ENCODE peak calls at places on chromosomes 5 and 9, in seven cellular contexts. W is transverse colon, F is K562, A is H1, D is HepG2, R is esophagus muscularis mucosa, I is A549. M is an unnamed sample.

GRCh38 chr5:119036101-119036762 is 34.7 kb upstream of the DMXL1 start:
- DNase-seq in W (no peak), F (no peak), A (no peak), D (no peak), R (no peak), I (peak; percentile 75), M (no peak)

GRCh38 chr5:43839218-43839617 is 236.2 kb downstream of the NNT start:
- DNase-seq in W (no peak), F (no peak), A (no peak), D (no peak), R (no peak), I (no peak), M (no peak)

GRCh38 chr5:139131062-139131856 is 66.9 kb downstream of the SIL1 start:
- DNase-seq in W (peak; percentile 9), F (no peak), A (no peak), D (no peak), R (no peak), I (no peak), M (peak; percentile 12)

GRCh38 chr9:124530216-124530615 is 23.0 kb upstream of the NR5A1 start:
- DNase-seq in W (no peak), F (no peak), A (no peak), D (no peak), R (no peak), I (no peak), M (no peak)

GRCh38 chr5:57828221-57828620 is 345.6 kb upstream of the ACTBL2 start:
- DNase-seq in W (no peak), F (no peak), A (no peak), D (no peak), R (no peak), I (no peak), M (no peak)

GRCh38 chr5:147520450-147520849 is 10.6 kb upstream of the DPYSL3 start:
- DNase-seq in W (no peak), F (no peak), A (no peak), D (no peak), R (no peak), I (no peak), M (no peak)

GRCh38 chr5:5953641-5954040 is 424.7 kb downstream of the MED10 start:
- DNase-seq in W (no peak), F (no peak), A (no peak), D (no peak), R (peak; percentile 50), I (no peak), M (no peak)

GRCh38 chr9:13395086-13395485 is 115.6 kb upstream of the MPDZ start:
- DNase-seq in W (no peak), F (no peak), A (no peak), D (no peak), R (no peak), I (no peak), M (no peak)

GRCh38 chr9:114382951-114383865 is 4.6 kb downstream of the AKNA start:
- DNase-seq in W (peak; percentile 48), F (no peak), A (no peak), D (no peak), R (no peak), I (no peak), M (no peak)

GRCh38 chr5:96177303-96177869 is 215.7 kb upstream of the ELL2 start:
- DNase-seq in W (no peak), F (no peak), A (no peak), D (peak; percentile 40), R (no peak), I (no peak), M (no peak)

GRCh38 chr5:167888395-167888794 is 403.1 kb upstream of the WWC1 start:
- DNase-seq in W (no peak), F (no peak), A (no peak), D (peak; percentile 5), R (no peak), I (no peak), M (no peak)

GRCh38 chr5:57171818-57172465 is 1.9 kb upstream of the GPBP1 start:
- DNase-seq in W (peak; percentile 39), F (no peak), A (no peak), D (no peak), R (no peak), I (no peak), M (no peak)

GRCh38 chr9:33117306-33117705 is 40.8 kb upstream of the SMU1 start:
- DNase-seq in W (no peak), F (no peak), A (no peak), D (no peak), R (no peak), I (no peak), M (no peak)

GRCh38 chr5:35345222-35345621 is 114.9 kb upstream of the PRLR start:
- DNase-seq in W (no peak), F (no peak), A (no peak), D (peak; percentile 4), R (no peak), I (no peak), M (no peak)

GRCh38 chr9:38644601-38645000 is 24.2 kb upstream of the ANKRD18A start:
- DNase-seq in W (no peak), F (no peak), A (no peak), D (no peak), R (peak; percentile 53), I (no peak), M (no peak)

GRCh38 chr5:8981496-8981895 is 564.4 kb downstream of the SEMA5A start:
- DNase-seq in W (no peak), F (no peak), A (no peak), D (no peak), R (no peak), I (no peak), M (no peak)

GRCh38 chr5:172172912-172173591 is 15.0 kb downstream of the STK10 start:
- DNase-seq in W (no peak), F (no peak), A (no peak), D (no peak), R (no peak), I (no peak), M (no peak)

GRCh38 chr9:84773023-84773422 is 103.5 kb downstream of the NTRK2 start:
- DNase-seq in W (no peak), F (no peak), A (no peak), D (no peak), R (no peak), I (no peak), M (no peak)

GRCh38 chr5:82111191-82111590 is 139.4 kb downstream of the ATG10 start:
- DNase-seq in W (no peak), F (peak; percentile 27), A (no peak), D (no peak), R (no peak), I (no peak), M (no peak)

GRCh38 chr5:135208555-135209494 is 174.8 kb upstream of the PITX1 start:
- DNase-seq in W (peak; percentile 32), F (no peak), A (no peak), D (peak; percentile 79), R (peak; percentile 91), I (peak; percentile 40), M (no peak)

GRCh38 chr5:88821161-88821560 is 61.8 kb downstream of the MEF2C start:
- DNase-seq in W (no peak), F (no peak), A (no peak), D (no peak), R (no peak), I (no peak), M (no peak)
- H3K4me1 ChIP-seq in W (no peaks in the 10 kb centered on the region), F (no peaks in the 10 kb centered on the region), A (no peaks in the 10 kb centered on the region), D (no peaks in the 10 kb centered on the region), R (peaks cover 20% of the 10 kb centered on the region), I (no peaks in the 10 kb centered on the region), M (peaks cover 4% of the 10 kb centered on the region)

GRCh38 chr5:176629317-176629852 is 949 bp downstream of the SNCB start:
- DNase-seq in W (no peak), F (no peak), A (no peak), D (no peak), R (no peak), I (no peak), M (no peak)

GRCh38 chr5:176632777-176633176 is 2.3 kb downstream of the EIF4E1B start:
- DNase-seq in W (no peak), F (no peak), A (no peak), D (no peak), R (no peak), I (no peak), M (no peak)

GRCh38 chr5:176631383-176631970 is 1.0 kb downstream of the EIF4E1B start:
- DNase-seq in W (no peak), F (no peak), A (no peak), D (no peak), R (no peak), I (no peak), M (no peak)

GRCh38 chr5:176629853-176630680 is at the start of the genes EIF4E1B and SNCB:
- DNase-seq in W (no peak), F (peak; percentile 87), A (no peak), D (no peak), R (no peak), I (peak; percentile 64), M (no peak)

DNA sequence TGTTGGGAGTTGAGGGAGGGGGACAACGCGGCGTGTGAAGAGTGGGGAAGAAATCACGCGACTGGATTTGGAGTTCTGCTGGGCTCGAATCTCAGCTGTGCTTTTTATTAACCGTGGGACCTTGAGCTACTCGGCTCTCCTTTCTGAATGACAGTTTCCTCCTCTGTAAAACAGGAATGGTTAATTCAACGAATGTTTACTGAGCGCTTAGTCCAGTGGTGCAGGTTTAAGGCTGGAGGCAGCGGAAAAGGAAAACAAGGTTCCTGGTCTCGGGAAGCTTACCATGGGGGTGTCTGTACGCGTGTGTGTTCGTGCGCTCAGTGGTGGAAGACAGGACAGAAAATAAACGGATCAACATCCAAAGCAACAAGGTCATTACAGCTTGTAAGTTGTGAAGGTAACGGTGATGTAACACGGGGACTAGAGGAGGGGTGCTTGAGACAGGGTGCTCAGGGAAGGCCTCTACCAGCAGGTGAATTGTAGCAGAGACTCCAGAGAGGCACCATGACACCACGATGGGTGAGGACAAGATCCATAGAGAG is 277 bp downstream of the EIF4E1B start:
- DNase-seq in W (no peak), F (no peak), A (no peak), D (no peak), R (no peak), I (no peak), M (no peak)
- TF ChIP-seq EP300 in W (no peak), F (no peak), A (no peak), D (no peak), R (no peak), I (no peak), M (no peak)

GRCh38 chr9:136597965-136598364 is 52.1 kb upstream of the NOTCH1 start:
- DNase-seq in W (no peak), F (no peak), A (no peak), D (no peak), R (no peak), I (no peak), M (no peak)
- TF ChIP-seq CTCF in W (no peak), F (peak; percentile 18), A (no peak), D (peak; percentile 60), R (no peak), I (no peak), M (peak; percentile 37)

GRCh38 chr5:1504244-1504595 is 19.5 kb downstream of the LPCAT1 start:
- DNase-seq in W (no peak), F (no peak), A (no peak), D (no peak), R (no peak), I (no peak), M (no peak)

GRCh38 chr5:1506242-1507015 is 17.3 kb downstream of the LPCAT1 start:
- DNase-seq in W (no peak), F (no peak), A (no peak), D (no peak), R (no peak), I (no peak), M (no peak)

GRCh38 chr5:1503301-1504243 is 20.2 kb downstream of the LPCAT1 start:
- DNase-seq in W (peak; percentile 49), F (peak; percentile 32), A (no peak), D (no peak), R (no peak), I (no peak), M (no peak)

GRCh38 chr5:1505506-1506241 is 18.1 kb downstream of the LPCAT1 start:
- DNase-seq in W (no peak), F (no peak), A (no peak), D (no peak), R (no peak), I (no peak), M (no peak)

GRCh38 chr5:1504617-1505016 is 19.1 kb downstream of the LPCAT1 start:
- DNase-seq in W (no peak), F (no peak), A (no peak), D (no peak), R (no peak), I (no peak), M (no peak)
- H3K4me1 ChIP-seq in W (peaks cover 7% of the 10 kb centered on the region), F (peaks cover 57% of the 10 kb centered on the region), A (peaks cover 34% of the 10 kb centered on the region), D (no peaks in the 10 kb centered on the region), R (peaks cover 39% of the 10 kb centered on the region), I (no peaks in the 10 kb centered on the region), M (no peaks in the 10 kb centered on the region)

M was measured in tibial nerve.